ENCODE peak calls at places on chromosomes 6 and 20, in six cellular contexts. J, G, X, Z, C and M are unnamed samples. For H3K4me1, the result is how much of the 10 kb centered on the place peaks cover.

GRCh38 chr6:4573958-4574481 is 202.2 kb upstream of the CDYL start:
- DNase-seq in J (no peak), G (no peak), X (no peak), Z (no peak), C (no peak), M (no peak)

GRCh38 chr6:24584390-24584735 is 61.6 kb downstream of the KIAA0319 start:
- DNase-seq in J (no peak), G (no peak), X (no peak), Z (peak), C (no peak), M (no peak)

GRCh38 chr6:160661129-160661723 is 2.8 kb downstream of the LPA start:
- DNase-seq in J (no peak), G (no peak), X (no peak), Z (no peak), C (no peak), M (no peak)

GRCh38 chr20:5918856-5919633 is 31.3 kb downstream of the TRMT6 start:
- DNase-seq in J (no peak), G (no peak), X (no peak), Z (no peak), C (peak), M (no peak)

GRCh38 chr20:23966927-23967615 is 21.5 kb downstream of the GGTLC1 start:
- DNase-seq in J (no peak), G (no peak), X (no peak), Z (no peak), C (no peak), M (no peak)

GRCh38 chr6:7640607-7641577 is 50.9 kb downstream of the SNRNP48 start:
- DNase-seq in J (no peak), G (peak), X (no peak), Z (no peak), C (peak), M (peak)

GRCh38 chr6:13250703-13251102 is 77.6 kb downstream of the TBC1D7 start:
- DNase-seq in J (no peak), G (no peak), X (no peak), Z (no peak), C (no peak), M (no peak)

GRCh38 chr6:151914475-151914874 is 107.0 kb downstream of the ESR1 start:
- DNase-seq in J (no peak), G (no peak), X (no peak), Z (no peak), C (peak), M (peak)

GRCh38 chr6:4588581-4588980 is 187.6 kb upstream of the CDYL start:
- DNase-seq in J (no peak), G (no peak), X (no peak), Z (no peak), C (no peak), M (no peak)

GRCh38 chr6:19713411-19713810 is 123.8 kb upstream of the ID4 start:
- DNase-seq in J (no peak), G (no peak), X (no peak), Z (no peak), C (no peak), M (no peak)

GRCh38 chr6:37089783-37090182 is 80.2 kb upstream of the PIM1 start:
- DNase-seq in J (no peak), G (no peak), X (no peak), Z (no peak), C (no peak), M (no peak)

GRCh38 chr6:41636803-41637178 is 1.5 kb upstream of the MDFI start:
- DNase-seq in J (no peak), G (peak), X (no peak), Z (no peak), C (no peak), M (peak)

GRCh38 chr6:35072698-35073055 is 68.5 kb downstream of the TCP11 start:
- DNase-seq in J (no peak), G (no peak), X (no peak), Z (no peak), C (no peak), M (no peak)

GRCh38 chr20:56748476-56749377 is 119.6 kb downstream of the TFAP2C start:
- DNase-seq in J (no peak), G (no peak), X (no peak), Z (no peak), C (no peak), M (no peak)

GRCh38 chr6:143183735-143184134 is 123.0 kb downstream of the AIG1 start:
- DNase-seq in J (no peak), G (no peak), X (no peak), Z (peak), C (no peak), M (no peak)

GRCh38 chr6:36028887-36029324 is 1.3 kb downstream of the MAPK14 start:
- DNase-seq in J (peak), G (no peak), X (no peak), Z (peak), C (peak), M (peak)

GRCh38 chr20:44618318-44618731 is 33.2 kb downstream of the ADA start:
- DNase-seq in J (no peak), G (no peak), X (no peak), Z (no peak), C (no peak), M (no peak)

GRCh38 chr6:39048481-39049399 is at the start of gene GLP1R:
- DNase-seq in J (no peak), G (no peak), X (no peak), Z (peak), C (no peak), M (peak)

GRCh38 chr20:17456226-17456625 is 75.0 kb downstream of the BFSP1 start:
- DNase-seq in J (no peak), G (no peak), X (no peak), Z (no peak), C (no peak), M (no peak)

GRCh38 chr20:61810709-61811565 is 254.7 kb downstream of the TAF4 start:
- DNase-seq in J (no peak), G (no peak), X (no peak), Z (no peak), C (no peak), M (no peak)

GRCh38 chr6:150702675-150703074 is 103.0 kb downstream of the PLEKHG1 start:
- DNase-seq in J (no peak), G (no peak), X (no peak), Z (no peak), C (no peak), M (no peak)
- H2AFZ ChIP-seq in J (no peak), G (no peak), X (peak), Z (no peak), C (no peak), M (no peak)

DNA sequence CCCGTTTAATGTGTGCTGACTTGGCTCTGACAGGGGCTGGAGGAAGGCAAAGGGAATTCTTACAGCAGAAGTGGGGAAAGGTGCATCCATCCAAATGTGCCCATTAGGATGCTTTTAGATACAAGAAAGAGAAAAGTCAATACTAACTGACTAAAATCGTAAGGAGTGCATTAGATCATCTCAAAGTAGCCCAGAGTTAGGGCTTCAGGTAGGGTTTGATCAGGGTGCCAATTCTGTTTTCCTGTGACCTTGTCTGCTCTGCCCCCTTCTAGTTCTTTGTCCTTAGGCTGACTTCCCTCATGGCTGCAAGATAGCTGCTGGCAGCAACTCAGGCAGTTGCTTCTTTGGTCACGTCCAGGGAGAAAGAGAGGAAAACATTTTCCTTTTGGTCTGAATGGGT is 240.8 kb downstream of the CDC5L start:
- DNase-seq in J (no peak), G (no peak), X (no peak), Z (no peak), C (no peak), M (no peak)
- TF ChIP-seq REST in J (no peak), G (no peak), X (no peak), Z (no peak), C (no peak), M (no peak)

GRCh38 chr6:47479156-47479541 is 1.6 kb downstream of the CD2AP start:
- DNase-seq in J (peak), G (no peak), X (no peak), Z (no peak), C (no peak), M (no peak)

GRCh38 chr6:47479874-47480273 is 2.3 kb downstream of the CD2AP start:
- DNase-seq in J (no peak), G (no peak), X (no peak), Z (no peak), C (no peak), M (no peak)

GRCh38 chr6:47477497-47478232 is at the start of gene CD2AP:
- DNase-seq in J (peak), G (peak), X (peak), Z (peak), C (peak), M (peak)

GRCh38 chr6:47476794-47477496 is 644 bp upstream of the CD2AP start:
- DNase-seq in J (peak), G (no peak), X (no peak), Z (no peak), C (peak), M (no peak)

DNA sequence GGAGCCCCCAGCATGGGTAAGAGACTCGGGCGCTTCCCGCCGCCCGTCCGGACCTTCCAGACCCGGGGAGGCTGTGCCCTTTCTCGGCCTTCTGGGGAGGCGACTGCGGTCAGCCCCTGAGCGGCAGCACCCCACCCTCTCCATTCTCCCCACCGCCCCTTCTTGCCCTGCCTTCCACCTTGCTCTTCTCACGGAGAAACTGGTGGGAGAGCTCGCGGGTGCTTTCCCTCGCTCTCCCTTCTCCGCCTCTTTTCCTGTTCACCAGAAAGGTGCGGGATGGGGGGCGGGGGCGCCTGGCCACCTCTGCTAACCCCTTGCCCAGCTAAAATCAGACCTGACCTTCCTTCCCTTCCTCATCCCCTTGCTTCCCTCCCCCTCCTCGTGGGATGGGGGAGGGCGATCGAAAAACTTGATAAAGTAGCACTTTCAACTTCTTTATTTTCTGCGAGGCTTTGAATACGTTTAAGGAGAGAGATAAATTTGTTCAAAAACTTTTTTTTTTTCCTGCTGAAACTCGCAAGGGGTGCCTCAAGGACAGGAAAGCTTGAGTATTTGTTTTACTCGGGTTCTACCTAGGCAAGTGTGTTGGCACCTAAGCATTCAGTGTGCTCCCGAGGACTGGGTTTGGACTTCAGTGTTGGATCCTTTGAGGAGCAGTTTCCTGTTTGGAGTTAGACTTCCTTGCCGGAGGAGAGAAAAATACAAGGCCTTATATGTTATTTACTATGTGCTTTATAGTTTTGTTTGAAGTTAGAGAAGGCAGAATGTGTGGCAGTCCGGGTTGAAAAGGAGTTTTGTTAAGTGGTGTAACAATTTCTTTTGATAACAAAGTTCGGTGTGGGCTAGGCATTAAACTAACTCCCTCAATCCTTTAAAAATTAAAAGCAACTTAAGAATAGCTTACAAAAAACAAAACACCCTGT is 905 bp downstream of the CD2AP start:
- DNase-seq in J (peak), G (no peak), X (no peak), Z (no peak), C (peak), M (peak)
- H3K4me1 ChIP-seq in J (under half), G (under half), X (under half), Z (under half), C (under half), M (under half)

GRCh38 chr6:168485804-168486203 is 44.8 kb downstream of the SMOC2 start:
- DNase-seq in J (no peak), G (no peak), X (no peak), Z (no peak), C (no peak), M (no peak)
- H2AFZ ChIP-seq in J (no peak), G (no peak), X (no peak), Z (no peak), C (no peak), M (no peak)

DNA sequence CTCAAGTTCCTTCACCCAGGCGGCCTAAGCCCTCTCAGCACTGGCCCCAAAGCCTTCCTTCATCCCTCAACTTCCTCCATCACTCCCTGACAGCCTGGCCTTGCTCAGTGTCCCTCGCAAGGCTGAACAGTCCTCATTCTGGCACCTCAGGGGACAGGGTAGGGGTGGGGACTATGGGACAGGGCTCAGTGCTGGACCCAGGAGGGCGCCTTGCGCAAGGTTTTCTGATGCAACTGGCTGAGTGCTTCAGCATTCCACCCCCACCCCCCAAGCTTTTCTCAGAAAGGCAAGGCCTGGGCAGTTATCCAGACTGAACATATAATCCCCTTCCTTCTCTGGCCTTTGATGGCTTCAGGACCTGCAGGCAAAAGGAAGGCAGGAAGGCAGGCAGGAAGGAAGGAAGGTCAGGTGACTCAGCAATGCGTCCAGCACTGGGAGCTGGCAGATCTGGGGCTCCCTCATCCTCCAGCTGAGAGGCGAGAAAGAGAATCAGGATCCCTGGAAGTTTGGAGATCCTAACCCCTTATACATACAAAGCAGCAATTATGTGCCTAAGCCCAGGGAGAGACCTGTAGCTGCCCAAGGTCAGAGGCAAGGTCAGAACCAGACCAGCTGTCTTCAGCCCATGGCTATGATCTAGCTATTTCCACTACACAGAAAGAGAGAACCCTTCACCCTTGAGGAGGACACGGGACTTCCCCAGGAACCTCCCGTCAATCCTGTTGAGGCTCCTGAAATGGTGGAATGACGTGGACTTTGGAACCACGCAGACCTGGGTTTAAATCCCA is 8.6 kb upstream of the TRIB3 start:
- DNase-seq in J (peak), G (peak), X (no peak), Z (no peak), C (peak), M (no peak)
- TF ChIP-seq REST in J (peak), G (no peak), X (no peak), Z (peak), C (no peak), M (no peak)

GRCh38 chr6:9464583-9464982 is 950.3 kb downstream of the TFAP2A start:
- DNase-seq in J (no peak), G (no peak), X (no peak), Z (no peak), C (no peak), M (no peak)

GRCh38 chr6:9463311-9463710 is 951.6 kb downstream of the TFAP2A start:
- DNase-seq in J (no peak), G (no peak), X (no peak), Z (no peak), C (no peak), M (no peak)

GRCh38 chr6:9467746-9468145 is 947.1 kb downstream of the TFAP2A start:
- DNase-seq in J (no peak), G (no peak), X (no peak), Z (no peak), C (no peak), M (no peak)
- H3K4me1 ChIP-seq in J (under half), G (under half), X (under half), Z (under half), C (under half), M (under half)

DNA sequence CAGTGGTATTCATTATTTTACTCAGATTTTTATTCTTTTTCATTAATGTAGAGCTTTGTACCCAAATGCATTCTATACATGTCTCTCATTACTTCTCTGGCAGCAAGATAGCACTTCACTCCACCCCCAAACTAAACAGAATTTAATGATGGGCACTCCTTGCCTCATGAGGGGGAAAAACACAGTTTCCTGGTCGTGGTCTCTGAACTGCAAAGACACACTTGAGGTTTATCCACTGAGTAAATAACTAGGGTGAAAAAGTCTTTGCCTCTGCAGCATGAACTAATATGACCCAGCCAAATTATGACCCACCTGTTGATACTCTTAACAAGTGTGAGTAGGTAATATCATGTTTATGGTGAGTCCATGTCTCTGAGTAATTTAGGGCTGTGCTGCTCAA is 785.2 kb upstream of the FLRT3 start:
- DNase-seq in J (no peak), G (no peak), X (no peak), Z (no peak), C (no peak), M (no peak)
- H2AFZ ChIP-seq in J (no peak), G (no peak), X (no peak), Z (no peak), C (no peak), M (no peak)

GRCh38 chr6:157850030-157850429 is 27.0 kb downstream of the SNX9 start:
- DNase-seq in J (no peak), G (no peak), X (no peak), Z (no peak), C (no peak), M (no peak)

GRCh38 chr6:157853018-157853805 is 30.2 kb downstream of the SNX9 start:
- DNase-seq in J (no peak), G (no peak), X (no peak), Z (no peak), C (no peak), M (no peak)

GRCh38 chr6:157849288-157850017 is 26.4 kb downstream of the SNX9 start:
- DNase-seq in J (no peak), G (no peak), X (no peak), Z (no peak), C (no peak), M (peak)

GRCh38 chr6:157855325-157855724 is 32.3 kb downstream of the SNX9 start:
- DNase-seq in J (no peak), G (no peak), X (no peak), Z (no peak), C (no peak), M (no peak)

GRCh38 chr6:157853902-157854481 is 30.9 kb downstream of the SNX9 start:
- DNase-seq in J (no peak), G (no peak), X (no peak), Z (no peak), C (no peak), M (no peak)
- TF ChIP-seq REST in J (no peak), G (no peak), X (no peak), Z (no peak), C (no peak), M (no peak)